ENCODE peak calls at places on chromosome 14, in seven cellular contexts. T is lung; F is NCI-H460; W is kidney epithelial cell; C is stimulated activated CD4-positive, alpha-beta T cell treated with anti-CD3 and anti-CD28 coated beads, Interleukin-15, amount 100 ng/mL, for 1 hour; U is brain pericyte; D is activated T-cell treated with anti-CD3 and anti-CD28 coated beads, Interleukin-2, amount 50 U/mL, for 48 hours. H is an unnamed sample.

GRCh38 chr14:80475074-80475473 is 263.8 kb upstream of the DIO2 start:
- DNase-seq in T (no peak), F (no peak), W (no peak), C (no peak), U (no peak), D (no peak), H (no peak)

GRCh38 chr14:30874999-30875787 is 834 bp downstream of the COCH start:
- DNase-seq in T (no peak), F (no peak), W (no peak), C (no peak), U (no peak), D (peak; percentile 46), H (peak; percentile 6)

GRCh38 chr14:96122496-96122895 is 82.1 kb upstream of the BDKRB2 start:
- DNase-seq in T (no peak), F (no peak), W (no peak), C (no peak), U (peak; percentile 67), D (no peak), H (no peak)

GRCh38 chr14:68782091-68782981 is 10.5 kb downstream of the ZFP36L1 start:
- DNase-seq in T (no peak), F (no peak), W (no peak), C (no peak), U (no peak), D (peak; percentile 72), H (no peak)

GRCh38 chr14:69943084-69943797 is 64.0 kb downstream of the SMOC1 start:
- DNase-seq in T (no peak), F (no peak), W (no peak), C (no peak), U (no peak), D (no peak), H (no peak)

GRCh38 chr14:69803753-69804152 is 6.7 kb upstream of the SLC10A1 start:
- DNase-seq in T (no peak), F (no peak), W (no peak), C (no peak), U (no peak), D (no peak), H (no peak)

GRCh38 chr14:105013150-105013787 is 7.6 kb downstream of the CDCA4 start:
- DNase-seq in T (no peak), F (no peak), W (no peak), C (no peak), U (no peak), D (no peak), H (no peak)

GRCh38 chr14:54665938-54666337 is 99.0 kb downstream of the SAMD4A start:
- DNase-seq in T (no peak), F (no peak), W (no peak), C (no peak), U (no peak), D (no peak), H (no peak)

GRCh38 chr14:36975834-36976233 is 196.6 kb downstream of the SLC25A21 start:
- DNase-seq in T (no peak), F (peak; percentile 18), W (no peak), C (no peak), U (no peak), D (no peak), H (no peak)

GRCh38 chr14:96663491-96664067 is 133.6 kb upstream of the VRK1 start:
- DNase-seq in T (no peak), F (no peak), W (no peak), C (no peak), U (no peak), D (no peak), H (no peak)

GRCh38 chr14:100972134-100972905 is 68.8 kb upstream of the RTL1 start:
- DNase-seq in T (no peak), F (no peak), W (no peak), C (no peak), U (no peak), D (no peak), H (no peak)

GRCh38 chr14:104264495-104265265 is 126.3 kb downstream of the KIF26A start:
- DNase-seq in T (no peak), F (no peak), W (no peak), C (no peak), U (no peak), D (peak; percentile 9), H (no peak)

GRCh38 chr14:96066976-96067375 is 27.8 kb downstream of the C14orf132 start:
- DNase-seq in T (no peak), F (no peak), W (no peak), C (no peak), U (no peak), D (no peak), H (no peak)

GRCh38 chr14:71365305-71365865 is 458.1 kb downstream of the PCNX1 start:
- DNase-seq in T (no peak), F (no peak), W (no peak), C (no peak), U (no peak), D (no peak), H (no peak)

GRCh38 chr14:91418387-91419043 is 895 bp upstream of the CCDC88C start:
- DNase-seq in T (peak; percentile 78), F (peak; percentile 64), W (no peak), C (peak; percentile 69), U (no peak), D (peak; percentile 94), H (peak; percentile 83)

H was measured in naive thymus-derived CD4-positive, alpha-beta T cell.